ENCODE peak calls at places on chromosome 7, in seven cellular contexts. W is OCI-LY7, E is dermis microvascular lymphatic vessel endothelial cell, R is Calu3, O is C1 segment of cervical spinal cord, F is heart left ventricle, P is NCI-H1092. Z is an unnamed sample.

GRCh38 chr7:17307033-17307432 is 8.6 kb downstream of the AHR start:
- DNase-seq in W (no peak), E (no peak), R (no peak), O (no peak), F (no peak), P (no peak), Z (no peak)

GRCh38 chr7:143979359-143979758 is 20.8 kb upstream of the OR6B1 start:
- DNase-seq in W (no peak), E (no peak), R (no peak), O (no peak), F (no peak), P (no peak), Z (no peak)

GRCh38 chr7:133273221-133273620 is 20.3 kb downstream of the EXOC4 start:
- DNase-seq in W (no peak), E (no peak), R (no peak), O (no peak), F (no peak), P (no peak), Z (no peak)

GRCh38 chr7:80213814-80214213 is 79.2 kb downstream of the GNAI1 start:
- DNase-seq in W (no peak), E (no peak), R (no peak), O (no peak), F (no peak), P (no peak), Z (no peak)

GRCh38 chr7:111853231-111853990 is 291.1 kb upstream of the IMMP2L start:
- DNase-seq in W (no peak), E (no peak), R (no peak), O (no peak), F (no peak), P (no peak), Z (no peak)

GRCh38 chr7:32001948-32002347 is 68.3 kb downstream of the PDE1C start:
- DNase-seq in W (no peak), E (no peak), R (no peak), O (no peak), F (no peak), P (no peak), Z (no peak)

GRCh38 chr7:21898265-21898930 is 47.3 kb downstream of the CDCA7L start:
- DNase-seq in W (peak; percentile 66), E (no peak), R (no peak), O (no peak), F (no peak), P (no peak), Z (no peak)

GRCh38 chr7:41819645-41820044 is 116.8 kb upstream of the INHBA start:
- DNase-seq in W (no peak), E (no peak), R (no peak), O (no peak), F (no peak), P (no peak), Z (no peak)

GRCh38 chr7:103343758-103344452 is 662 bp downstream of the DNAJC2 start:
- DNase-seq in W (peak; percentile 44), E (no peak), R (peak; percentile 4), O (no peak), F (no peak), P (no peak), Z (no peak)

GRCh38 chr7:102061981-102062390 is 224.7 kb upstream of the SH2B2 start:
- DNase-seq in W (peak; percentile 70), E (no peak), R (no peak), O (no peak), F (no peak), P (no peak), Z (no peak)

GRCh38 chr7:126394406-126394805 is 858.3 kb downstream of the GRM8 start:
- DNase-seq in W (no peak), E (no peak), R (no peak), O (no peak), F (no peak), P (no peak), Z (no peak)

Z was measured in NCI-H524.